ENCODE peak calls at places on chromosomes 7 and 10, in eight cellular contexts. X is transverse colon, A is HCT116, I is breast epithelium, J is spleen, Y is suprapubic skin, G is stomach, Q is endothelial cell of umbilical vein. L is an unnamed sample.

GRCh38 chr10:123997486-123998196 is 95.8 kb downstream of the CHST15 start:
- DNase-seq in X (no peak), A (no peak), I (peak), J (peak), Y (peak), G (no peak), Q (no peak), L (peak)

GRCh38 chr10:34010891-34011290 is 676.4 kb upstream of the NRP1 start:
- DNase-seq in X (no peak), A (no peak), I (no peak), J (no peak), Y (no peak), G (no peak), Q (no peak), L (no peak)

GRCh38 chr10:24665001-24665400 is 58.7 kb downstream of the ARHGAP21 start:
- DNase-seq in X (no peak), A (no peak), I (no peak), J (no peak), Y (no peak), G (no peak), Q (no peak), L (no peak)

GRCh38 chr10:120460776-120461175 is 3.7 kb downstream of the PLPP4 start:
- DNase-seq in X (no peak), A (no peak), I (no peak), J (no peak), Y (no peak), G (no peak), Q (peak), L (peak)

GRCh38 chr7:44633254-44634186 is 27.1 kb downstream of the OGDH start:
- DNase-seq in X (peak), A (no peak), I (peak), J (no peak), Y (no peak), G (peak), Q (peak), L (no peak)

GRCh38 chr7:84256481-84256880 is 61.9 kb upstream of the SEMA3A start:
- DNase-seq in X (no peak), A (no peak), I (no peak), J (no peak), Y (no peak), G (no peak), Q (no peak), L (no peak)

GRCh38 chr10:116184448-116184794 is 88.6 kb downstream of the GFRA1 start:
- DNase-seq in X (no peak), A (no peak), I (no peak), J (no peak), Y (no peak), G (no peak), Q (no peak), L (no peak)

GRCh38 chr10:99714446-99714845 is 17.5 kb downstream of the COX15 start:
- DNase-seq in X (no peak), A (no peak), I (no peak), J (no peak), Y (no peak), G (no peak), Q (no peak), L (no peak)

GRCh38 chr10:323651-324293 is 188.5 kb downstream of the ZMYND11 start:
- DNase-seq in X (peak), A (peak), I (no peak), J (peak), Y (peak), G (peak), Q (peak), L (peak)

GRCh38 chr10:24360286-24361127 is 151.6 kb downstream of the KIAA1217 start:
- DNase-seq in X (peak), A (peak), I (peak), J (no peak), Y (no peak), G (peak), Q (peak), L (no peak)

GRCh38 chr10:5563991-5564536 is 39.3 kb downstream of the CALML3 start:
- DNase-seq in X (peak), A (no peak), I (no peak), J (peak), Y (peak), G (peak), Q (no peak), L (no peak)

GRCh38 chr10:125023862-125024495 is 82.1 kb downstream of the ZRANB1 start:
- DNase-seq in X (peak), A (no peak), I (no peak), J (no peak), Y (no peak), G (peak), Q (peak), L (no peak)

GRCh38 chr10:93600861-93601773 is at the start of gene RBP4:
- DNase-seq in X (no peak), A (no peak), I (no peak), J (no peak), Y (no peak), G (no peak), Q (peak), L (no peak)

GRCh38 chr10:74424565-74424964 is 273.5 kb downstream of the ADK start:
- DNase-seq in X (no peak), A (no peak), I (no peak), J (no peak), Y (no peak), G (no peak), Q (no peak), L (no peak)

GRCh38 chr10:35409808-35410207 is 73.5 kb downstream of the CCNY start:
- DNase-seq in X (no peak), A (no peak), I (no peak), J (no peak), Y (no peak), G (no peak), Q (no peak), L (no peak)

GRCh38 chr10:35412336-35412735 is 76.0 kb downstream of the CCNY start:
- DNase-seq in X (no peak), A (no peak), I (no peak), J (no peak), Y (no peak), G (no peak), Q (no peak), L (no peak)

GRCh38 chr10:35412900-35413491 is 76.7 kb downstream of the CCNY start:
- DNase-seq in X (no peak), A (no peak), I (no peak), J (no peak), Y (no peak), G (no peak), Q (peak), L (no peak)

GRCh38 chr10:35413985-35414861 is 77.9 kb downstream of the CCNY start:
- DNase-seq in X (no peak), A (no peak), I (no peak), J (no peak), Y (no peak), G (no peak), Q (no peak), L (no peak)

GRCh38 chr10:35409094-35409582 is 72.8 kb downstream of the CCNY start:
- DNase-seq in X (no peak), A (no peak), I (no peak), J (no peak), Y (no peak), G (no peak), Q (peak), L (no peak)
- TF ChIP-seq POLR2AphosphoS5 in X (peak), A (no peak), I (no peak), J (no peak), Y (no peak), G (peak), Q (peak), L (no peak)

GRCh38 chr10:63670291-63670898 is 149.2 kb downstream of the REEP3 start:
- DNase-seq in X (no peak), A (no peak), I (no peak), J (no peak), Y (no peak), G (no peak), Q (peak), L (no peak)

GRCh38 chr10:63673246-63673645 is 152.0 kb downstream of the REEP3 start:
- DNase-seq in X (no peak), A (no peak), I (no peak), J (no peak), Y (no peak), G (no peak), Q (no peak), L (no peak)

GRCh38 chr10:63671317-63671937 is 150.2 kb downstream of the REEP3 start:
- DNase-seq in X (no peak), A (no peak), I (no peak), J (no peak), Y (no peak), G (no peak), Q (peak), L (no peak)

GRCh38 chr10:63673846-63674245 is 152.6 kb downstream of the REEP3 start:
- DNase-seq in X (no peak), A (no peak), I (no peak), J (no peak), Y (no peak), G (no peak), Q (no peak), L (no peak)

GRCh38 chr10:63672491-63672890 is 151.3 kb downstream of the REEP3 start:
- DNase-seq in X (no peak), A (no peak), I (no peak), J (no peak), Y (no peak), G (no peak), Q (no peak), L (no peak)
- H3K27ac ChIP-seq in X (no peak), A (no peak), I (peak), J (peak), Y (no peak), G (peak), Q (peak), L (peak)

GRCh38 chr7:107007004-107007891 is 37.3 kb upstream of the PRKAR2B start:
- DNase-seq in X (no peak), A (no peak), I (no peak), J (no peak), Y (no peak), G (no peak), Q (no peak), L (no peak)
- TF ChIP-seq POLR2A in X (no peak), A (no peak), I (no peak), J (no peak), Y (no peak), G (no peak), Q (no peak), L (no peak)

DNA sequence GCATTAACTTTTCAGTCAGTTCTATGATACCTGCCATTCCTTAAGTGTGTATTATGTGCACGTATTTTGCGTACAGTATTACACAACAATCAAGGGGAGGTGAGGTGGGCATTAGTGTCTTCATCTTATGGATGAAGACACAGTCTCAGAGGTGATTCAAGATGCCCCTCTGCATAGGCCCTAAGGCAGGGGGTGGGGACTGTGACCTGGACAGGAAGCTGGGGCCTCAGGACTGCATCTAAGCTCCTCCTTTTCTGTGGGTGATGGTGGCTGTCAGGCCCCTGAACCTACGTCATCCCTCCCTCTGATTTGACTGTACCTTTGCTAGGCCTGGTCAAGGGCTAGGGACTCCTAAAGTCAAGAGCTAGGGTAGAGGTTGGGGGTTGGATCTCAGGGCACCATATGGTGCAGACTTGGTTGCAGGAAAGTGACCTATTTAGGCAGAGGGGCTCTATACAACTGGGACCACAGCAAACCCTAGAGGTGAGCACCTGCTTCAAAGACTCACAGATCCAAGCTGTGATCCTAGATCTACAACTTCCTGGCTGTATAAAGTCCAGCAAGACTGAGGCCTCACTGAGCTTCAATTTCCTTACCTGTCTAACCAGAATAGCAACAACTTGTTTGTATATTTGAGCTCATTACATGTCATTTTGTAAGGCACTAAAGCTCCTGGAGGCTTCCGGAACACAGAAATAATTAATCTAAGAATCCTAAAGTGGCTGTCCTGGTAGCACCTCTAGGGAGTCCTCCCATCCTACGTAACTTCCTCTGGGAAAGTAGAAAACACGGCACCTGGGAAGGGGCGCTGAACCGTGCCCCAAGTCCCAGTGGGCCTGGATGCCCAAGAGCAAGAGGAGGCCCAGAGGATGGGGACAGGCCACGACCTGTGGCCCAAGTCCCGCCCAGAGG is 39.1 kb downstream of the HK1 start:
- DNase-seq in X (no peak), A (no peak), I (no peak), J (peak), Y (no peak), G (no peak), Q (no peak), L (no peak)
- TF ChIP-seq POLR2AphosphoS5 in X (peak), A (no peak), I (peak), J (no peak), Y (no peak), G (no peak), Q (no peak), L (no peak)

DNA sequence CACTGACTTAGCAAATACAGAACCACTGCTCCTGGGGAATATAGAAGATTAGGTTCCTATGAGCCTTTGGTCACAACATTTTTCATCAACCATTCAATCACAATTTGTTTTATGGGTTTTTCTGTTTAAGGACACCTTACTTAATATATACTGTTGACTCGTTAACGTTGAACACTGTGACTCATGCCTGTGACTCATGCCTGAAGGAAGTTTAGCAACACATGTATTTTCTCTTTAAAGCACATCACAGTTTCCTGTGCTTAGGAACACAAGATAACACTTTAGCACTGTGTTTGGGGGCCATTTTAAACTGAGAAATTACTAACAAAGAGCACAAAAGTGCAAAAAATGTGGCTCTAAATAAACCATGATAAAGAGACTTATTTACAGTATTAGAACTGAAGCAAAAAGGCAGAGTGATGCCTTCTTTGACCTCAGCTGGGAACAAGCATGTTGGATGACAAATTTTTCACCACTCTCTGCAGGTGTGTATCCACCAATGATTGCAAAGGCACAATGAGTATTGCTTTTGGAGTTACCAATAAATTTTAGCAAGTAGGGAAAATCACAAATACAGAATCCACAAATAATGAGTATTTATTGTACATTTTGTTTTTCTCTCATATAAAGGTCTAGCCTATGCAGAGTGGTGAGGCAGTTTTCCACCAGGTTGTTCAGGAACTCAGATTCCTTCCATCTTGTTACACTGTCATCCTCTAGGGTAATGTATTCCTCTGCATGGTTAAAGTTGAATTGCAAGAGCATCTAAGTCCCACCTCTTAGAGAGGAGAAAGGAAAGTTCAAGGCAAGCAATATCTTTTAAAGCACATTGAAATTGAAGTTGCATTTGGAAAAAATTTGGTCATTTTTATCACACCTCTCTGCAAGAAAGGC is 7.3 kb downstream of the FGFBP3 start:
- DNase-seq in X (no peak), A (peak), I (no peak), J (no peak), Y (no peak), G (peak), Q (peak), L (no peak)
- H3K27ac ChIP-seq in X (no peak), A (no peak), I (no peak), J (peak), Y (peak), G (peak), Q (peak), L (no peak)

GRCh38 chr7:1026721-1027151 is 17.6 kb upstream of the GPR146 start:
- DNase-seq in X (no peak), A (no peak), I (no peak), J (peak), Y (no peak), G (no peak), Q (no peak), L (no peak)

GRCh38 chr7:1027285-1028043 is 16.9 kb upstream of the GPR146 start:
- DNase-seq in X (no peak), A (no peak), I (no peak), J (peak), Y (no peak), G (no peak), Q (peak), L (no peak)

GRCh38 chr7:1028775-1029636 is 15.3 kb upstream of the GPR146 start:
- DNase-seq in X (peak), A (peak), I (peak), J (peak), Y (peak), G (peak), Q (peak), L (peak)

GRCh38 chr7:1029637-1030443 is 14.5 kb upstream of the GPR146 start:
- DNase-seq in X (no peak), A (no peak), I (no peak), J (peak), Y (no peak), G (no peak), Q (no peak), L (no peak)

DNA sequence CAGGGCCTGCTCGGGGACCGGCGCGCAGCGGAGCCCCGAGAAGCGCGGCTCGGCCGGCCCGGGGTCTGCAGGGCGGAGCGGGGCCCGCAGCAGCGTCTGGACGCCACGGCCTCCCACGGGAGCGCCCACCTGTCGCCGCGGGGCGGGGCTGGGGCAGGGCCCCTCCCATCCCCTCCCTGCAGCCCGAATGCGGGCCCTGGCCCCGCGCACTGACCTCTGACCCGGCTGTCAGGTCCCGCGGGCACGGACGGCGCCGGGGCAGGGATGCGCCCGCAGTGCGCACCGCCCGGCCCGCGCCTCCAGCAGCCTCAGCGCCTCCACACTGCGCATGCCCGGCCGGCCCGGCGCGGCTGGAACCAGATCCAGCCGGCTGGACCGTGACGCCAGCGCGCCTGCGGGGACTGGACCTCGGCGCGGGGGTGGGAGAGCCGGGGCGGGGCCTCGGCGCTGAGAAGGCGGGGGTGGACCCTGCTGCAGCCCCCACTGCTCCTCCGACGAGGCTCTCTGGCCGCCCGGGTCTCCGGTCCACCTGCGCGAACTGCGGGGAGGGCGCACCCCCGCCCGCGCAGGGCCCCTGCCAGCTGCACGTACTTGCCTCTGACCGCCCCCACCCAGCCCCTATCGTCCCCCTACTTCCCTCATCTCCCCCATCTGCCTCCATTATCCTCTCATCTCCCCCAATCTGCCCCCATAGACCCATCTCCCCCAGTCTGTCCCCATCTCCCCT is 16.1 kb upstream of the GPR146 start:
- DNase-seq in X (peak), A (peak), I (peak), J (peak), Y (peak), G (peak), Q (peak), L (no peak)
- TF ChIP-seq POLR2A in X (peak), A (peak), I (no peak), J (no peak), Y (no peak), G (no peak), Q (peak), L (no peak)

GRCh38 chr7:74063646-74064045 is 20.0 kb upstream of the LIMK1 start:
- DNase-seq in X (no peak), A (no peak), I (no peak), J (no peak), Y (no peak), G (no peak), Q (no peak), L (no peak)

GRCh38 chr7:74063223-74063641 is 20.4 kb upstream of the LIMK1 start:
- DNase-seq in X (no peak), A (no peak), I (no peak), J (no peak), Y (no peak), G (no peak), Q (no peak), L (no peak)

GRCh38 chr7:74059681-74060588 is 23.7 kb upstream of the LIMK1 start:
- DNase-seq in X (peak), A (peak), I (peak), J (no peak), Y (no peak), G (peak), Q (no peak), L (no peak)

GRCh38 chr7:74064696-74065095 is 18.9 kb upstream of the LIMK1 start:
- DNase-seq in X (no peak), A (no peak), I (no peak), J (peak), Y (no peak), G (no peak), Q (no peak), L (no peak)

GRCh38 chr7:74061840-74062539 is 21.6 kb upstream of the LIMK1 start:
- DNase-seq in X (peak), A (peak), I (peak), J (peak), Y (no peak), G (peak), Q (peak), L (peak)
- TF ChIP-seq POLR2AphosphoS5 in X (peak), A (no peak), I (peak), J (peak), Y (no peak), G (peak), Q (no peak), L (peak)